ENCODE peak calls at places on chromosomes 4 and X, in nine cellular contexts. Q, R, K, L, C, N, Z, D and A are unnamed samples.

GRCh38 chrX:119729408-119730201 is 28.8 kb upstream of the SOWAHD start:
- DNase-seq in Q (peak), R (peak), K (peak), L (peak), C (peak), N (peak), Z (peak), D (peak), A (no peak)

GRCh38 chrX:69069086-69069445 is 96.2 kb downstream of the PJA1 start:
- DNase-seq in Q (no peak), R (no peak), K (no peak), L (no peak), C (no peak), N (no peak), Z (no peak), D (no peak), A (no peak)

GRCh38 chr4:100017627-100018310 is 67.7 kb upstream of the H2AZ1 start:
- DNase-seq in Q (no peak), R (no peak), K (no peak), L (no peak), C (no peak), N (no peak), Z (peak), D (no peak), A (no peak)

GRCh38 chr4:144948009-144948408 is 150.0 kb downstream of the ANAPC10 start:
- DNase-seq in Q (no peak), R (no peak), K (no peak), L (no peak), C (no peak), N (no peak), Z (no peak), D (no peak), A (no peak)

GRCh38 chr4:3805026-3805425 is 38.8 kb downstream of the ADRA2C start:
- DNase-seq in Q (no peak), R (no peak), K (no peak), L (no peak), C (no peak), N (no peak), Z (no peak), D (no peak), A (no peak)

GRCh38 chr4:75126058-75126457 is 193.1 kb downstream of the PARM1 start:
- DNase-seq in Q (no peak), R (no peak), K (no peak), L (no peak), C (no peak), N (no peak), Z (no peak), D (no peak), A (no peak)

GRCh38 chrX:53724872-53725271 is 38.4 kb upstream of the HUWE1 start:
- DNase-seq in Q (no peak), R (no peak), K (no peak), L (no peak), C (no peak), N (no peak), Z (no peak), D (no peak), A (no peak)

GRCh38 chrX:110964761-110965160 is 131.2 kb upstream of the PAK3 start:
- DNase-seq in Q (no peak), R (no peak), K (no peak), L (no peak), C (no peak), N (no peak), Z (no peak), D (no peak), A (no peak)

GRCh38 chr4:93029774-93030173 is 726.0 kb downstream of the GRID2 start:
- DNase-seq in Q (no peak), R (no peak), K (no peak), L (no peak), C (no peak), N (no peak), Z (no peak), D (no peak), A (no peak)

GRCh38 chrX:23578079-23578478 is 89.2 kb upstream of the PRDX4 start:
- DNase-seq in Q (no peak), R (no peak), K (peak), L (no peak), C (no peak), N (no peak), Z (no peak), D (no peak), A (no peak)

GRCh38 chr4:84870398-84871163 is 95.9 kb downstream of the WDFY3 start:
- DNase-seq in Q (no peak), R (no peak), K (peak), L (no peak), C (peak), N (no peak), Z (peak), D (no peak), A (no peak)

GRCh38 chr4:177479063-177479462 is 36.8 kb upstream of the AGA start:
- DNase-seq in Q (no peak), R (no peak), K (no peak), L (no peak), C (no peak), N (no peak), Z (no peak), D (no peak), A (no peak)

GRCh38 chrX:3548743-3549441 is 164.6 kb downstream of the PRKX start:
- DNase-seq in Q (no peak), R (no peak), K (peak), L (no peak), C (peak), N (peak), Z (peak), D (no peak), A (no peak)
- TF ChIP-seq CTCF in Q (no peak), R (no peak), K (peak), L (no peak), C (no peak), N (peak), Z (peak), D (no peak), A (peak)

DNA sequence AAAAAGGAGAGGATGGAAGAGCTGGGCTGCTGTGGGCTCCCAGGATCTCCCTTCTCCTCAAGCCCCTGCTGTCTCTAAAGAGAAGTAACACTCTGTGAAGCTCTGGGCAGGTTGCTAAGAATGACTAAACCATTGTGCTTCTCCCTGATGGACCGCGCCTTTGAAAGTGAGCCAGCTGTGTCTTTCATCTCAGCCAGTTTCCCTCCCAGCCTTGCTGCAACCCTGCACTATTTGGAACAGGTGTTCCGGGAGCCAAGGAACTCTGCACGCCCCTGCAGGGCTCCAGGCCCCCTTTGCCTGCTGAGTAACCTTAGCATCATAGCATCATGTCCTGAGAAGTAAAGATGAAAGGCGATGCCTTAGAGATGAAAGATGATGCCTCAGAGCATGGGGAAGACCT is 39.7 kb downstream of the SMIM20 start:
- DNase-seq in Q (no peak), R (no peak), K (peak), L (no peak), C (no peak), N (no peak), Z (peak), D (no peak), A (no peak)
- TF ChIP-seq CTCF in Q (no peak), R (no peak), K (peak), L (no peak), C (no peak), N (peak), Z (no peak), D (no peak), A (no peak)

DNA sequence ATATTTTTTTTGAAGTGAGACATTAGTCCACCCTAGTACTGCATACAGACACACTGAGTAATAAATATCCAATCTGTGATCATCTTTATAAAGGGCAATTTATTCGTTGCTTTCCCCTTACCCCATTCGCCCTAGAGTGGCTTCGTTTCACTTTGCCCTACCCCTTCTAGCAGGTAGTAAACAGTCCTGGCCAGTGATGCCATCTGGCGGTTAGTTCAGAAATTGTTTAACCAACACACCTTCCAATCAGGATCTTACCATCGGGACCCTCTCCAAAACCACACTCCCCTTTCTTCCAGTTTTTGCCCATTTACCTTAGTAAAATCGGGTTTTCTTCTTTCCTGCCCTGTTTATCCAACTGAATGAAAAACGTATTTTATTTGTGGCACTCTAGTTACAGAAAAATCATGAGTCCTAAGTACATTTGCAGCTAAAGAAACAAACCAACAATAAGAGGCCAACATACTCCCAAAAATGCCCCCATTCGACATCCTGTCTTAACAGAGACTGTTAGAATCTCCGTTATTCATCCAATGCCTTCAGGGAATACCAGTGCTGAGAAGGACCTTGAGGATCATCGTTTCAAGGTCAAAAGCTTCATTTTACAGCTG is 2.2 kb downstream of the PPA2 start:
- DNase-seq in Q (peak), R (peak), K (peak), L (no peak), C (peak), N (peak), Z (peak), D (peak), A (no peak)
- TF ChIP-seq CTCF in Q (peak), R (peak), K (peak), L (peak), C (peak), N (peak), Z (peak), D (peak), A (peak)

DNA sequence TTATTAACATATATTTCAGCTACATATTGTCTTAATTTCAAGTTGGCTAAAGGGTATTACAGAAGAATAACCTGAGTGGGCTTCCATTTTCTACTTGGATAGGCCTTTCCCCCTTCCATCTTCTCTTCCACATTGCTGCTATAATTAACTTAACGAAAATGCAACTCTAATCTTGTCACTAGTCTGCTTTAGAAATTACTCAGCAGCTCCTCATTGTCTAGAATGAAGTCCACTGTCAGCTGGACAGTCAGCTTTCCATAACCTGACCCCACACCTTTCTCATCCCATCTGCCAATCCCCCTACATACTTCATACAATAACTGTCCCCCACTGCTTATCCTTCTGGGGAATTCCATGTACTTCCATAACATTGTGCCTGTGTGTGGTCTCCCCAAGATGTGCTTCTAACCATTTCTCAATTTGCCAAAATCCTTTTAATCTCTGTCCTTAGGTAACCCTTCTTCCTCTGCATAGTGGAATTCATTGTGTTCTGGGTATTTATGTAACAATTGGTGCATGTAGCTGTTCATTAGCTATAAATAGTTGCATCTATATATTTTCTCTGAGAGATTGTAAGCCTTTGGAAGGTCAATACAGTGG is 4.8 kb downstream of the MND1 start:
- DNase-seq in Q (no peak), R (no peak), K (no peak), L (no peak), C (no peak), N (no peak), Z (no peak), D (no peak), A (no peak)
- TF ChIP-seq CTCF in Q (no peak), R (no peak), K (no peak), L (no peak), C (no peak), N (no peak), Z (no peak), D (no peak), A (no peak)